ENCODE peak calls at places on chromosomes 2 and 18, in five cellular contexts. Y is astrocyte, K is cardiac muscle cell, V is neural progenitor cell, R is hepatocyte. G is an unnamed sample.

GRCh38 chr2:109185801-109186570 is 57.0 kb downstream of the SH3RF3 start:
- DNase-seq in Y (peak; percentile 78), K (peak; percentile 50), V (no peak), R (no peak), G (peak; percentile 96)

GRCh38 chr2:169895294-169895985 is 68.2 kb downstream of the UBR3 start:
- DNase-seq in K (peak; percentile 39), V (no peak), Y (peak; percentile 48), R (no peak), G (peak; percentile 34)

GRCh38 chr18:57475903-57476302 is 40.7 kb downstream of the ONECUT2 start:
- DNase-seq in Y (no peak), R (no peak), V (no peak), K (no peak), G (no peak)

GRCh38 chr2:12007282-12007681 is 260.9 kb downstream of the LPIN1 start:
- DNase-seq in V (no peak), R (no peak), K (no peak), Y (no peak), G (no peak)

GRCh38 chr2:153057743-153058142 is 339.3 kb downstream of the ARL6IP6 start:
- DNase-seq in V (no peak), R (no peak), K (no peak), Y (no peak), G (no peak)

GRCh38 chr2:73614105-73614504 is 28.1 kb downstream of the NAT8 start:
- DNase-seq in R (no peak), V (no peak), K (no peak), Y (no peak), G (no peak)

GRCh38 chr18:55494441-55494840 is 93.6 kb downstream of the TCF4 start:
- DNase-seq in V (no peak), K (no peak), Y (no peak), R (no peak), G (no peak)

GRCh38 chr2:48269126-48269822 is 260.7 kb upstream of the STON1 start:
- DNase-seq in Y (no peak), R (no peak), V (no peak), K (no peak), G (no peak)

GRCh38 chr2:85728883-85729824 is 24.6 kb upstream of the ATOH8 start:
- DNase-seq in V (peak; percentile 93), Y (no peak), R (peak; percentile 93), K (peak; percentile 90), G (peak; percentile 98)

GRCh38 chr2:215826376-215826775 is 187.0 kb downstream of the MREG start:
- DNase-seq in K (no peak), Y (no peak), R (no peak), V (no peak), G (no peak)

GRCh38 chr18:23918395-23919032 is 96.0 kb upstream of the TTC39C start:
- DNase-seq in K (peak; percentile 77), V (peak; percentile 90), R (peak; percentile 86), Y (peak; percentile 19), G (peak; percentile 49)

GRCh38 chr2:54941248-54941984 is 108.8 kb downstream of the RTN4 start:
- DNase-seq in Y (no peak), R (no peak), K (no peak), V (peak; percentile 34), G (no peak)

GRCh38 chr2:237714690-237715458 is 83.7 kb upstream of the RBM44 start:
- DNase-seq in V (peak; percentile 61), K (peak; percentile 66), R (no peak), Y (peak; percentile 88), G (no peak)

GRCh38 chr2:190407662-190408537 is at the start of gene MFSD6:
- DNase-seq in R (peak; percentile 83), V (peak; percentile 85), Y (no peak), K (no peak), G (peak; percentile 91)

GRCh38 chr2:24797644-24798043 is 4.4 kb downstream of the CENPO start:
- DNase-seq in V (no peak), R (no peak), K (no peak), Y (no peak), G (no peak)

GRCh38 chr2:80233333-80233732 is 71.2 kb downstream of the LRRTM1 start:
- DNase-seq in R (no peak), Y (no peak), K (no peak), V (no peak), G (no peak)

GRCh38 chr2:133040175-133040574 is 370.2 kb upstream of the LYPD1 start:
- DNase-seq in V (no peak), R (no peak), Y (peak; percentile 81), K (no peak), G (no peak)

GRCh38 chr2:128690869-128691268 is 372.2 kb upstream of the HS6ST1 start:
- DNase-seq in Y (no peak), R (no peak), V (no peak), K (no peak), G (no peak)

GRCh38 chr2:24048662-24049484 is 668 bp upstream of the FKBP1B start:
- DNase-seq in R (no peak), V (peak; percentile 19), K (no peak), Y (no peak), G (peak; percentile 48)

GRCh38 chr2:240960963-240961876 is 37.2 kb upstream of the SNED1 start:
- DNase-seq in K (peak; percentile 66), V (no peak), R (peak; percentile 48), Y (no peak), G (peak; percentile 87)

GRCh38 chr2:128263902-128264331 is 54.8 kb downstream of the HS6ST1 start:
- DNase-seq in V (no peak), R (no peak), K (no peak), Y (no peak), G (peak; percentile 45)

GRCh38 chr2:163877316-163877715 is 141.5 kb upstream of the FIGN start:
- DNase-seq in V (no peak), Y (peak; percentile 51), K (peak; percentile 54), R (no peak), G (peak; percentile 48)

DNA sequence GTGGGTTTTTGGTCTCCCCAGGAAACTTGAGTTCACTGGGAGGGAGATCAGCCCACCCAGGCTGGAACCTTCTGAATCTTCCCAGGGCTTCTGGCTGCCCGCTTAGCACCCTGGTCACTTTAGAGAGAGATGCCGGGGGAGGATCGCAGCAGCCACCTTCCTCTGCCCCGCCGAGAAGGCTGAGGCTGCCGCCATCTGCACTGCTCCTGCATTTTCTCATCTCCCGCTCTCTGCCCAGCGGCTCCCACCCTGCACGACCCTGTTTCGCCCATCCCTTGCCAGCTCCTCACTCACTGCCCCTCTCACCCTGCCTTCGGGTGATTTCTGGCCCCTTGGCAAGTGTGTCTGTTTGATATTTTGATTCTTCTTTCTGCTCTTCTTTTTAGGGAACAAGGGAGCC is 82.6 kb upstream of the ATG16L1 start:
- DNase-seq in R (no peak), Y (no peak), K (no peak), V (no peak), G (peak; percentile 32)
- H3K4me1 ChIP-seq in R (no peaks in the 10 kb centered on the region), Y (peaks cover 8% of the 10 kb centered on the region), K (peaks cover 10% of the 10 kb centered on the region), V (no peaks in the 10 kb centered on the region), G (peaks cover 11% of the 10 kb centered on the region)

GRCh38 chr18:5518899-5519371 is 24.9 kb downstream of the EPB41L3 start:
- DNase-seq in Y (peak; percentile 68), R (peak; percentile 13), K (peak; percentile 88), V (no peak), G (no peak)
- H3K4me3 ChIP-seq in Y (peak overlapping the region; percentile 7), R (no peak overlapping the region), K (no peak overlapping the region), V (no peak overlapping the region), G (no peak overlapping the region)

GRCh38 chr2:197248001-197248401 is 62.6 kb downstream of the ANKRD44 start:
- DNase-seq in V (no peak), K (no peak), R (no peak), Y (no peak), G (no peak)

GRCh38 chr2:197248623-197249022 is 62.0 kb downstream of the ANKRD44 start:
- DNase-seq in R (no peak), K (peak; percentile 54), Y (peak; percentile 10), V (no peak), G (no peak)

GRCh38 chr2:197251576-197251975 is 59.0 kb downstream of the ANKRD44 start:
- DNase-seq in Y (peak; percentile 47), K (peak; percentile 50), V (no peak), R (no peak), G (peak; percentile 87)

GRCh38 chr2:197251163-197251562 is 59.4 kb downstream of the ANKRD44 start:
- DNase-seq in Y (no peak), V (no peak), R (no peak), K (no peak), G (no peak)

DNA sequence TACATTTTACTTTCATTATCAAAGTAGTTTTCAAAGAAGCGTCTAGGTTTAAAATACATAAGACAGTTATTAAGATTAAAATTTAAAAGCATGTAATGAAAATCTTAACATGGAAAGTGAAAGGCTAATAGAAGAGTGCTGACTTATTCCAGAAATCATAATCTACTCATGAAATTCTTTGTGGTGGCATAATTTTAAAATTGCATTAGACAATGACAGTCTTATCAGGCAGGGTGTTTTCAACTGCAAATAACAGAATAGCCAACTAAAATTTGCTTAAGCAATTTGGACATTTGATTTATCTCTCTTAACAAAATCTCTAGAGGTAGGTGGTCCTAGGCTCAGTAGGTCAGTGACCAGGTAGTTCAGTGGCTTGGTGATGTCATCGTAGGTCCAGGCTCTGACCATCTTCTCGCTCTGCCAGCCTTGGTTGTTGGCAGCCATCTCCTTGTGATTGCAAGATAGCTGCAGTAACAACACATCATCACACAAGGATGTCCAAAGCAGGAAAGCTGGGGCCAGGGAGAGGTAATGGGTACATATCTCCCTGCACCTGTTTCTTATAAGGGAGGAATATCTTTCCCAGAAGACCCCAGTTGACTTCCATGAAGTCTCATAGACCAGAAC is 60.7 kb downstream of the ANKRD44 start:
- DNase-seq in K (no peak), V (no peak), Y (no peak), R (no peak), G (no peak)
- H3K4me1 ChIP-seq in K (no peaks in the 10 kb centered on the region), V (peaks cover 3% of the 10 kb centered on the region), Y (no peaks in the 10 kb centered on the region), R (no peaks in the 10 kb centered on the region), G (peaks cover 11% of the 10 kb centered on the region)

DNA sequence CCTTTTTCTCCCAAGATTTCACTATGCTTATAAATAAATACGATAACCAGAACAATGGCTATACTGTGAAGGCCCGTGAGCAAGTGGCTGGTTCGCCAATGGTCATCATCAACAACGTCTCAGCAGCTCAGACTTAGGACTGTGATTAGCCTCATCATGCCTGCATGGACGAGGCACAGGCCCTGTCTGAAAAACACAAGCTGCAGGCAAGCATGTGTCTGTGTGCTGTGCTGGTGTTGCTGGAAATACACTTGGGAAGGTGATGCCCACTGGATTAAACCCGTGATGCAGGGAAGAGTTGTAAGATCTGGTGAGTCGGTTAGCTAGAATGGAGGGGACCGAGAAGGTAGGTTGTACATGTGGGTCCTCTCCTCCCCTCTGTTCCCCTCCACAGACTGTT is 111.5 kb upstream of the EPC2 start:
- DNase-seq in K (no peak), R (no peak), Y (no peak), V (no peak), G (peak; percentile 23)
- H3K4me3 ChIP-seq in K (no peak overlapping the region), R (no peak overlapping the region), Y (no peak overlapping the region), V (no peak overlapping the region), G (no peak overlapping the region)

G was measured in osteoblast.